ENCODE peak calls at places on chromosomes 13 and 19, in nine cellular contexts. F is GM12865, E is cardiac fibroblast, P is transverse colon, D is astrocyte of the spinal cord, Q is Calu3, I is uterus, U is HFFc6, C is ovary. S is an unnamed sample.

GRCh38 chr13:104008571-104009435 is 942.6 kb upstream of the SLC10A2 start:
- DNase-seq in F (no peak), E (peak; percentile 14), P (no peak), D (peak; percentile 85), Q (no peak), I (no peak), U (no peak), C (no peak), S (no peak)

GRCh38 chr19:49799798-49800376 is 13.2 kb downstream of the FUZ start:
- DNase-seq in F (no peak), E (no peak), P (no peak), D (no peak), Q (no peak), I (no peak), U (no peak), C (no peak), S (no peak)

GRCh38 chr19:757811-758668 is 7.1 kb downstream of the MISP start:
- DNase-seq in F (no peak), E (no peak), P (no peak), D (no peak), Q (no peak), I (no peak), U (no peak), C (no peak), S (no peak)

GRCh38 chr13:76503756-76504155 is 382.4 kb downstream of the KCTD12 start:
- DNase-seq in F (no peak), E (no peak), P (no peak), D (no peak), Q (no peak), I (no peak), U (no peak), C (no peak), S (no peak)

GRCh38 chr19:21947775-21948174 is 63.0 kb downstream of the ZNF208 start:
- DNase-seq in F (peak; percentile 5), E (peak; percentile 2), P (no peak), D (peak; percentile 3), Q (no peak), I (no peak), U (no peak), C (no peak), S (no peak)

GRCh38 chr13:40983725-40984669 is 35.1 kb downstream of the ELF1 start:
- DNase-seq in F (no peak), E (no peak), P (no peak), D (no peak), Q (no peak), I (no peak), U (no peak), C (no peak), S (no peak)

GRCh38 chr19:18594824-18595373 is 6.3 kb downstream of the REX1BD start:
- DNase-seq in F (no peak), E (no peak), P (no peak), D (no peak), Q (no peak), I (no peak), U (no peak), C (no peak), S (no peak)

GRCh38 chr19:44925114-44925891 is 10.9 kb downstream of the APOC1 start:
- DNase-seq in F (no peak), E (peak; percentile 95), P (peak; percentile 74), D (peak; percentile 18), Q (no peak), I (peak; percentile 68), U (no peak), C (peak; percentile 89), S (no peak)

GRCh38 chr13:40116008-40116407 is 460.5 kb downstream of the COG6 start:
- DNase-seq in F (peak; percentile 62), E (peak; percentile 97), P (peak; percentile 79), D (peak; percentile 83), Q (peak; percentile 67), I (peak; percentile 80), U (no peak), C (peak; percentile 47), S (no peak)

DNA sequence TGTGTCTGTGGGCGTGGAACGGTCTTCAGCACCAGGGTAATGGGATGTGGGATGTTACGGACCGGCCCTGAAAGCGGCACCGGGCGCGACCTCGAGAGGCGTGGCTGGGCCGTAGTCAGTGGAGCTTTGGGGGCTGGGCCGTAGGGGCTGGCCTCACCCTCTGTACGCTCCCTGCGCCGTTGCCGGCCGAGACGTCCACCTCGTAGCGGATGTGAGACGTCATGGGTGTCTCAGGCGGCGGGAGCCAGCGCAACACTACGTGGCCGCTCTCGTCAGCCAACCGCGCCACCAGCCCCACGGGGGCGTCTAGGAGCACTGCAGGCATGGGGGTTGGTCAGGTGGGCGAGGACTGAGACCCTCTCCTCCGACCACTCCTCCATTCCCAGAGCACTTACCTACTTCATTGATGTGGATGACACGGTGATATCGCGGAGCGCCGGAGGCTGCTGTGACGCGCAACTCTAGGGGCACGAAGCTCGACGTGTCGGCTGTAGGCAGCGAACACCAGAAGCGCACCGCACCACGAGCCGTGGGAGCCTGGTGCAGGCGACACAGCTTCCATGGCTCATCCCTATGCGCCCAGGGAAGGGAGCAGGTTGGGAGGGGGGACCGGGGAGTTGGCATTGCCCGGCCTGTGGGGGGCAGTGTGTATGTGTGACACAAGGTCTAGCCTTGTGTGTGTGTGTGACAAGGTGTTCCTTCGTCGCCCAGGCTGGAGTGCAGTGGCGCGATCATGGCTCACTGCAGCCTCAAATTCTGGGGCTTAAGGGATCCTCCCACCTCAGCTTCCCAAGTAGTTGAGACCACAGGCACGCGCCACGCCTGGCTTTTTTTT is 2.4 kb downstream of the EPOR start:
- DNase-seq in F (peak; percentile 98), E (peak; percentile 84), P (peak; percentile 78), D (peak; percentile 80), Q (peak; percentile 76), I (no peak), U (peak; percentile 92), C (peak; percentile 78), S (peak; percentile 67)
- TF ChIP-seq CTCF in F (peak; percentile 46), E (peak; percentile 39), P (no peak), D (no peak), Q (peak; percentile 18), I (no peak), U (peak; percentile 52), C (no peak), S (peak; percentile 37)

GRCh38 chr19:40534148-40534547 is 42.5 kb upstream of the SHKBP1 start:
- DNase-seq in F (no peak), E (no peak), P (no peak), D (no peak), Q (no peak), I (no peak), U (no peak), C (no peak), S (no peak)

GRCh38 chr19:40529093-40529954 is 47.3 kb upstream of the SHKBP1 start:
- DNase-seq in F (peak; percentile 91), E (peak; percentile 82), P (peak; percentile 88), D (peak; percentile 81), Q (peak; percentile 93), I (peak; percentile 81), U (peak; percentile 26), C (peak; percentile 92), S (peak; percentile 84)

GRCh38 chr19:40528533-40529092 is 48.1 kb upstream of the SHKBP1 start:
- DNase-seq in F (no peak), E (no peak), P (no peak), D (no peak), Q (no peak), I (no peak), U (no peak), C (no peak), S (no peak)

GRCh38 chr19:40530091-40530901 is 46.4 kb upstream of the SHKBP1 start:
- DNase-seq in F (no peak), E (no peak), P (no peak), D (no peak), Q (peak; percentile 45), I (no peak), U (no peak), C (peak; percentile 72), S (peak; percentile 58)

GRCh38 chr19:40533508-40533907 is 43.2 kb upstream of the SHKBP1 start:
- DNase-seq in F (no peak), E (no peak), P (no peak), D (no peak), Q (no peak), I (no peak), U (no peak), C (no peak), S (no peak)
- TF ChIP-seq CTCF in F (no peak), E (peak; percentile 42), P (no peak), D (peak; percentile 34), Q (no peak), I (no peak), U (peak; percentile 54), C (no peak), S (no peak)

DNA sequence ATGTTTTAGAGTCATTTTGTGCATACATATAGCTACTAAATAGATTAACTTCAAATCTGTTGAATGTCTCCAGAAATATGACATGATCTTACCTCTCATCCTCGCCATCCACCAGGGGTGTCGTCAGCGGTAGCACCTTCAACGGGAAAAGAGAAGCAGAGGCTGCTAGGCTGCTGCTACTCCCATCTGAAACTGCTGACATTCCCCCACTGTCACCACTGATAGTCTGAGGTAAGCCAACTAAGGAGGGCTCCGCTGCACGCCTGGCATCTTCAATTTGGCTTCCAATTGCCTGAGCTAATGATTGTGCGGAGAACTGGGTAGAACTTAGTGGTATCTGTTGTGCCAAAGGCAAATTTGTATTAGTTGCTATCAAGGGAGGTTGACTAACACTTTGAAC is 3.1 kb downstream of the TSC22D1 start:
- DNase-seq in F (no peak), E (no peak), P (no peak), D (no peak), Q (no peak), I (no peak), U (no peak), C (no peak), S (no peak)
- TF ChIP-seq CTCF in F (no peak), E (no peak), P (no peak), D (no peak), Q (no peak), I (no peak), U (no peak), C (no peak), S (peak; percentile 16)

DNA sequence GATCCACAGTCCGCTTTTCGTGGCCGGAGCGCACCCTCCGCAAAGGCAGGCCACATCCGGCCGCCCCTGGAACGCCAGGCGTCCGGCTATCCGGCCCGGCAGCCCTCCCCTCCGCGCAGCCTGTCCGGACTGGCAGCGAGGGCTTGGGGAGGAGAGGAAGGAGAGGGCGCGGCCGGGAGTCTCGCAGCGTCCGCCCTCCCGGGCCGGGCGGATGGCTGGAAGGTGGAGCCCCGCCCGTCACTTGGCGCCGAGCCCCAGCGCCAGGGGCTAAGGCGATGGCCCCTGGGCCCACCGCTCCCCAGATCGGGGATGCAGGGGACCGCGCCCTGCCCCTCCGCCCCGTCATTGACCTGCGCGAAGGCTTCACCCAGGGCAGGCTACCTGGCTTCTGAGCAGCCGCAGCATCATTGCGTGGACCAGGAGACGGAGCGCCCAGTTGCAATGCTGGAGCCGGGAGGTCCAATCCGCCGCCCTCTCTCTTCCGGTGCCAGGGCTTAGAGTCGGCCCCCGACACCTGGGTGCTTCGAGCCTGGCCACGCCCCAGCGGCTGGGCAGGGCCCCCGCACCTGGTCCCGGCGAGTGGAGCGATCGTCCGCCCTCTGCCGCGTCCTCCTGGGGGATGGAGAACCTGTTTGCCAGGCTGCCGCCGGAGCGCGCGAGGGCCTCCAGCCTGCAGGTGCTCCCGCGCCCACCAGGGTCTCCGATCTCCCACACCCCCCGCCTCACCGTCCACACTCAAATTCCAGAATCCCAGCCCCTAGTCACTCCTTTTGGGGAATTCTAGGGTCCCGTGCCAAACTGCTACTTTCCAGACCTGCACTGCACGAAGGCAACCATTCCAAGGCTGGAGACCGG is at the start of gene FUT1:
- DNase-seq in F (peak; percentile 40), E (peak; percentile 43), P (peak; percentile 76), D (no peak), Q (peak; percentile 97), I (no peak), U (no peak), C (no peak), S (no peak)
- TF ChIP-seq CTCF in F (no peak), E (no peak), P (no peak), D (no peak), Q (peak; percentile 38), I (no peak), U (no peak), C (no peak), S (peak; percentile 57)

S was measured in neural crest cell.